ENCODE peak calls at places on chromosomes 12 and 14, in eight cellular contexts. S, C, Z, N, E, L, U and F are unnamed samples.

GRCh38 chr12:104064842-104065441 is 611 bp downstream of the HCFC2 start:
- DNase-seq in L (peak), U (no peak), E (no peak), S (peak), N (no peak), C (no peak), Z (no peak), F (no peak)

GRCh38 chr14:92646952-92647461 is 101.4 kb downstream of the LGMN start:
- DNase-seq in C (no peak), U (no peak), S (no peak), L (peak), Z (no peak), N (no peak), E (no peak), F (no peak)

GRCh38 chr12:75528272-75528671 is 16.9 kb upstream of the KRR1 start:
- DNase-seq in S (no peak), E (no peak), U (no peak), C (no peak), L (no peak), Z (no peak), N (no peak), F (no peak)

GRCh38 chr14:105313381-105314286 is 914 bp upstream of the PACS2 start:
- DNase-seq in U (no peak), C (no peak), L (no peak), S (no peak), Z (no peak), E (no peak), N (no peak), F (no peak)

GRCh38 chr12:49983892-49984291 is 11.1 kb downstream of the AQP6 start:
- DNase-seq in L (peak), Z (no peak), U (no peak), E (no peak), N (peak), C (peak), S (no peak), F (no peak)

GRCh38 chr12:107670999-107671643 is 14.5 kb upstream of the PWP1 start:
- DNase-seq in U (peak), N (peak), Z (peak), S (peak), E (no peak), L (peak), C (peak), F (no peak)

GRCh38 chr12:47557401-47557800 is 148.4 kb downstream of the RPAP3 start:
- DNase-seq in S (no peak), E (no peak), L (no peak), U (no peak), Z (no peak), N (peak), C (no peak), F (no peak)

GRCh38 chr12:27868165-27868564 is 88.1 kb upstream of the MANSC4 start:
- DNase-seq in S (no peak), L (no peak), N (no peak), Z (no peak), C (no peak), E (no peak), U (no peak), F (no peak)

GRCh38 chr12:112549031-112549430 is 130.3 kb downstream of the PTPN11 start:
- DNase-seq in N (no peak), S (no peak), U (no peak), C (no peak), Z (no peak), L (no peak), E (no peak), F (no peak)

GRCh38 chr12:96047621-96048211 is 12.3 kb upstream of the LTA4H start:
- DNase-seq in U (no peak), S (no peak), L (peak), N (no peak), E (no peak), C (peak), Z (no peak), F (peak)

GRCh38 chr12:112133418-112133817 is 8.1 kb downstream of the TRAFD1 start:
- DNase-seq in E (no peak), Z (no peak), S (no peak), U (no peak), L (no peak), N (no peak), C (no peak), F (no peak)

GRCh38 chr12:43599708-43600107 is 47.7 kb upstream of the ADAMTS20 start:
- DNase-seq in E (no peak), S (no peak), Z (no peak), U (no peak), C (no peak), L (no peak), N (no peak), F (no peak)

GRCh38 chr14:103129301-103130016 is 6.2 kb downstream of the TNFAIP2 start:
- DNase-seq in N (peak), C (no peak), U (no peak), L (no peak), S (no peak), Z (no peak), E (no peak), F (no peak)

GRCh38 chr12:66065623-66066022 is 64.9 kb downstream of the LLPH start:
- DNase-seq in Z (no peak), S (no peak), E (no peak), U (no peak), N (no peak), C (no peak), L (no peak), F (no peak)

GRCh38 chr12:85280984-85281946 is 1.2 kb downstream of the ALX1 start:
- DNase-seq in S (no peak), L (no peak), N (no peak), C (no peak), Z (no peak), U (no peak), E (no peak), F (no peak)